ENCODE peak calls at places on chromosomes 6 and 20, in seven cellular contexts. H, D, U, X, S, B and Y are unnamed samples.

GRCh38 chr6:6981923-6982322 is 125.8 kb upstream of the RREB1 start:
- DNase-seq in H (no peak), D (no peak), U (no peak), X (peak), S (no peak), B (peak), Y (no peak)

GRCh38 chr6:169047345-169047744 is 206.3 kb downstream of the THBS2 start:
- DNase-seq in H (no peak), D (no peak), U (no peak), X (no peak), S (no peak), B (no peak), Y (no peak)

GRCh38 chr6:52570291-52570700 is 6.6 kb downstream of the TRAM2 start:
- DNase-seq in H (no peak), D (peak), U (no peak), X (no peak), S (no peak), B (no peak), Y (no peak)

GRCh38 chr20:52083627-52084232 is 107.8 kb downstream of the ZFP64 start:
- DNase-seq in H (peak), D (peak), U (peak), X (peak), S (no peak), B (no peak), Y (peak)

GRCh38 chr6:43268782-43269272 is 25.5 kb downstream of the TTBK1 start:
- DNase-seq in H (no peak), D (no peak), U (no peak), X (no peak), S (no peak), B (no peak), Y (no peak)

GRCh38 chr20:25197173-25197869 is 1.8 kb downstream of the ENTPD6 start:
- DNase-seq in H (no peak), D (no peak), U (no peak), X (peak), S (no peak), B (no peak), Y (no peak)

GRCh38 chr6:105363100-105363754 is 39.7 kb downstream of the PREP start:
- DNase-seq in H (peak), D (no peak), U (no peak), X (no peak), S (no peak), B (no peak), Y (no peak)

GRCh38 chr6:333379-334002 is 41.2 kb downstream of the DUSP22 start:
- DNase-seq in H (no peak), D (no peak), U (no peak), X (peak), S (no peak), B (no peak), Y (no peak)

GRCh38 chr6:6993503-6994237 is 114.1 kb upstream of the RREB1 start:
- DNase-seq in H (no peak), D (no peak), U (no peak), X (no peak), S (no peak), B (no peak), Y (no peak)

GRCh38 chr20:57080796-57081195 is 185.6 kb downstream of the BMP7 start:
- DNase-seq in H (peak), D (no peak), U (no peak), X (peak), S (no peak), B (no peak), Y (no peak)

GRCh38 chr6:41706876-41707564 is 28.4 kb downstream of the TFEB start:
- DNase-seq in H (peak), D (peak), U (no peak), X (no peak), S (no peak), B (no peak), Y (no peak)

GRCh38 chr6:107318100-107318736 is 141.1 kb downstream of the PDSS2 start:
- DNase-seq in H (peak), D (peak), U (peak), X (peak), S (no peak), B (no peak), Y (no peak)

GRCh38 chr6:159134701-159135364 is 34.4 kb upstream of the FNDC1 start:
- DNase-seq in H (peak), D (peak), U (peak), X (peak), S (no peak), B (no peak), Y (peak)

GRCh38 chr6:26020983-26021349 is 58.4 kb downstream of the TRIM38 start:
- DNase-seq in H (peak), D (peak), U (no peak), X (no peak), S (no peak), B (no peak), Y (peak)

GRCh38 chr20:20680991-20681508 is 31.4 kb downstream of the RALGAPA2 start:
- DNase-seq in H (no peak), D (no peak), U (peak), X (no peak), S (no peak), B (no peak), Y (no peak)